ENCODE peak calls at places on chromosomes 13 and 19, in eight cellular contexts. W is left ventricle myocardium inferior, L is type B pancreatic cell, G is foreskin keratinocyte, E is mammary epithelial cell, J is heart left ventricle, Q is fibroblast of mammary gland, N is pancreas. Z is an unnamed sample.

GRCh38 chr13:62360609-62361008 is 945.0 kb upstream of the PCDH20 start:
- DNase-seq in W (no peak), E (no peak), J (no peak), L (no peak), G (no peak), Q (no peak), N (no peak), Z (no peak)

GRCh38 chr13:54162069-54162468 is 1133.5 kb downstream of the OLFM4 start:
- DNase-seq in L (no peak), E (no peak), G (no peak), J (no peak), W (no peak), N (no peak), Q (no peak), Z (no peak)

GRCh38 chr13:102555914-102556553 is 40.8 kb upstream of the TPP2 start:
- DNase-seq in W (no peak), Q (peak; percentile 67), E (peak; percentile 59), J (no peak), G (peak; percentile 68), L (no peak), N (no peak), Z (no peak)

GRCh38 chr13:51632643-51633357 is 48.5 kb downstream of the WDFY2 start:
- DNase-seq in N (peak; percentile 34), E (peak; percentile 55), J (no peak), W (no peak), Q (no peak), L (no peak), G (no peak), Z (no peak)

GRCh38 chr19:1859319-1859718 is 4.1 kb downstream of the KLF16 start:
- DNase-seq in N (no peak), W (no peak), J (no peak), Q (no peak), G (no peak), E (no peak), L (no peak), Z (no peak)

GRCh38 chr19:41887711-41888382 is 4.9 kb downstream of the ARHGEF1 start:
- DNase-seq in Q (peak; percentile 20), L (no peak), J (no peak), G (peak; percentile 96), N (peak; percentile 61), E (peak; percentile 99), W (no peak), Z (peak; percentile 75)

GRCh38 chr13:73179906-73180305 is 121.1 kb downstream of the KLF5 start:
- DNase-seq in J (no peak), G (no peak), Q (no peak), W (no peak), E (no peak), N (no peak), L (no peak), Z (no peak)

GRCh38 chr13:74111901-74112824 is 22.0 kb downstream of the KLF12 start:
- DNase-seq in L (no peak), N (no peak), J (no peak), G (no peak), E (no peak), W (no peak), Q (no peak), Z (no peak)

GRCh38 chr13:101916758-101917474 is 464.4 kb downstream of the ITGBL1 start:
- DNase-seq in Q (no peak), E (no peak), W (no peak), N (no peak), J (no peak), G (no peak), L (no peak), Z (no peak)

GRCh38 chr19:2027361-2027760 is 11.8 kb upstream of the BTBD2 start:
- DNase-seq in J (no peak), L (no peak), E (peak; percentile 41), W (no peak), N (no peak), Q (peak; percentile 96), G (no peak), Z (no peak)

GRCh38 chr13:42971670-42972355 is 20.2 kb downstream of the EPSTI1 start:
- DNase-seq in L (no peak), J (no peak), Q (peak; percentile 72), N (no peak), E (no peak), W (no peak), G (no peak), Z (no peak)

GRCh38 chr13:24148414-24149305 is 11.9 kb upstream of the SPATA13 start:
- DNase-seq in E (peak; percentile 90), G (peak; percentile 95), N (peak; percentile 57), L (no peak), W (no peak), Q (peak; percentile 98), J (no peak), Z (no peak)

GRCh38 chr13:28531195-28531955 is 36.4 kb upstream of the FLT1 start:
- DNase-seq in J (peak; percentile 76), E (no peak), G (no peak), W (peak; percentile 61), L (no peak), N (no peak), Q (peak; percentile 27), Z (no peak)

GRCh38 chr13:110546933-110547332 is 14.6 kb downstream of the RAB20 start:
- DNase-seq in E (peak; percentile 41), G (peak; percentile 88), Q (peak; percentile 81), N (peak; percentile 89), W (peak; percentile 78), J (peak; percentile 86), L (no peak), Z (no peak)

GRCh38 chr13:65926750-65927171 is 1303.4 kb downstream of the PCDH9 start:
- DNase-seq in N (peak; percentile 45), L (no peak), J (peak; percentile 13), G (no peak), E (no peak), Q (no peak), W (peak; percentile 38), Z (no peak)

GRCh38 chr19:36128392-36128736 is 11.5 kb upstream of the CAPNS1 start:
- DNase-seq in L (no peak), J (no peak), E (no peak), W (peak; percentile 39), Q (no peak), G (no peak), N (no peak), Z (no peak)

GRCh38 chr13:23752111-23753001 is 136.8 kb downstream of the MIPEP start:
- DNase-seq in Q (no peak), W (no peak), N (no peak), E (no peak), G (peak; percentile 23), J (no peak), L (no peak), Z (no peak)

GRCh38 chr19:2607712-2608601 is 94.5 kb downstream of the GNG7 start:
- DNase-seq in E (no peak), L (no peak), J (no peak), N (no peak), G (no peak), Q (no peak), W (no peak), Z (peak; percentile 59)

GRCh38 chr13:23549724-23550123 is 20.5 kb upstream of the TNFRSF19 start:
- DNase-seq in E (no peak), L (no peak), N (no peak), J (no peak), G (no peak), Q (no peak), W (no peak), Z (no peak)

GRCh38 chr13:94224670-94225069 is 254.8 kb downstream of the DCT start:
- DNase-seq in L (no peak), G (no peak), J (no peak), Q (no peak), N (no peak), W (no peak), E (no peak), Z (no peak)
- TF ChIP-seq CTCF in L (no peak), G (no peak), J (no peak), Q (no peak), N (no peak), W (no peak), E (no peak), Z (no peak)

DNA sequence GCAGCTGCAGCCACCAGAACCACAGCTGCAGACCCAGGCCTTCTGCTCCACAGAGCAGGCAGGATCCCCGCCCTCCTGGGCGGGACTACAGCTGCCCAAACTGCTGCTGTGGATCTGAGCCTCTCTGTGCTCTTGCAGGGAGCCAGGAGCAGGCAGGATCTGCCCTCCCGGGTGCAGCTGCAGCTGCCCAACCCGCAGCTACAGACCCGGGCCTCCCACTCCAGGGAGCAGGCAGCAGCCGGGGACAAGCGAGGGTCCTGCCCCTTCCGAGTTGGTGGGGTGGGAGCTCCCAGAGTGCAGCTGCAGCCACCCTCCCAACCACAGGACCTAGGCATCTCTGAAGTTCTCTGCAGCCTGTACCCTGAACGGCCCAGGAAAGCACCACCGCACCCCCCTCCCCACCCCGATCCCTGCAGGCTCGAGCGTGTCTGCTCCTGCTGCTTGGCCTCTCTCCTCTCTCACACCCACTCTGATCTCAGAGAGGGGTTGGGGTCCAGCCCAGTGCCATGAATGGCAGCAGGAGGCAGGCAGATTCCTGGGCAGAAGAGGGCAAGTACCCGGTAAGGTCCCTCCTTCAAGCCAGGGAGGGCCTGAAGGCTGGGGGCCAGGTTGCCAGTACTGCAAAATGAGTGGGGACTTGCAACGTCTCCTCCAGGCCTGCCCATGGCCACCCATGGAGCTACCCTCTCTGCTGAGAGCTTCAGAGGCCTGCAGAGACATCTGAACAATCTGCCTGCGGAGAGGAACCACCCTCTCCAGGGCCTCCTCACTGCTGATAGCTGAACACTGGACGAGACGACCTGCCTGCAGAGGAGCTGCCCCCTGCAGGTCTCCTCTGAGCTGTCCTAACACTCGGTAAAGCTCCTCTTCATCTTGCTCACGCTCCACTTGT is 16.4 kb upstream of the EMP3 start:
- DNase-seq in G (no peak), N (no peak), E (no peak), L (no peak), J (no peak), W (no peak), Q (peak; percentile 36), Z (no peak)
- TF ChIP-seq CTCF in G (peak; percentile 62), N (no peak), E (no peak), L (peak; percentile 44), J (peak; percentile 16), W (peak; percentile 33), Q (peak; percentile 36), Z (no peak)

GRCh38 chr19:38618590-38619360 is at the start of gene EIF3K:
- DNase-seq in G (peak; percentile 96), J (peak; percentile 99), W (peak; percentile 99), L (peak; percentile 100), E (peak; percentile 98), N (peak; percentile 99), Q (peak; percentile 99), Z (peak; percentile 98)
- TF ChIP-seq CTCF in G (no peak), J (no peak), W (no peak), L (no peak), E (no peak), N (no peak), Q (no peak), Z (no peak)

GRCh38 chr13:46799139-46799538 is 2.2 kb upstream of the ESD start:
- DNase-seq in E (no peak), L (no peak), Q (no peak), W (no peak), N (no peak), G (no peak), J (no peak), Z (no peak)

GRCh38 chr13:46797468-46798237 is 692 bp upstream of the ESD start:
- DNase-seq in L (no peak), J (no peak), N (no peak), E (no peak), Q (peak; percentile 66), G (no peak), W (no peak), Z (no peak)

GRCh38 chr13:46796515-46797467 is at the start of gene ESD:
- DNase-seq in L (peak; percentile 93), Q (peak; percentile 90), W (peak; percentile 97), N (peak; percentile 92), E (peak; percentile 81), G (peak; percentile 78), J (peak; percentile 94), Z (peak; percentile 73)

GRCh38 chr13:46796129-46796514 is 839 bp downstream of the ESD start:
- DNase-seq in L (no peak), Q (no peak), E (no peak), W (no peak), G (no peak), N (no peak), J (no peak), Z (no peak)

GRCh38 chr13:46795321-46795720 is 1.6 kb downstream of the ESD start:
- DNase-seq in W (no peak), E (no peak), N (no peak), Q (peak; percentile 32), G (peak; percentile 29), J (no peak), L (no peak), Z (no peak)
- TF ChIP-seq CTCF in W (no peak), E (no peak), N (no peak), Q (no peak), G (peak; percentile 43), J (no peak), L (no peak), Z (no peak)

Z was measured in natural killer cell.